ENCODE peak calls at places on chromosomes 11 and 22, in nine cellular contexts. M is naive thymus-derived CD4-positive, alpha-beta T cell; N is omental fat pad; P is naive B cell; W is left lung; B is natural killer cell treated with Interleukin-12 subunit alpha and Interleukin-12 subunit beta and Interleukin-15 and Interleukin-18, amount 100 ng/mL, for 72 hours; Y is left cardiac atrium; X is Panc1; H is Right ventricle myocardium superior. V is an unnamed sample.

GRCh38 chr11:117876341-117877119 is at the start of gene FXYD6:
- ATAC-seq in W (peak), N (peak), M (no peak), Y (peak), H (peak), P (no peak), X (peak), B (no peak), V (peak)

GRCh38 chr11:132852361-132852760 is 679.9 kb downstream of the OPCML start:
- ATAC-seq in P (no peak), M (no peak), N (no peak), X (no peak), Y (no peak), B (no peak), W (no peak), H (no peak), V (no peak)

GRCh38 chr11:70016666-70017347 is 61.3 kb upstream of the ANO1 start:
- ATAC-seq in N (no peak), W (no peak), M (no peak), B (no peak), P (no peak), H (no peak), Y (no peak), X (peak), V (no peak)

GRCh38 chr11:65355776-65356393 is 1.3 kb downstream of the TIGD3 start:
- ATAC-seq in M (no peak), B (no peak), H (peak), Y (no peak), P (no peak), W (peak), X (no peak), N (peak), V (no peak)

GRCh38 chr11:19953909-19954308 is 206.4 kb downstream of the DBX1 start:
- ATAC-seq in N (no peak), P (no peak), H (peak), B (no peak), W (peak), Y (peak), M (no peak), X (no peak), V (no peak)

GRCh38 chr11:47750725-47751124 is 16.4 kb downstream of the FNBP4 start:
- ATAC-seq in Y (no peak), H (no peak), N (no peak), M (no peak), P (no peak), X (no peak), W (no peak), B (no peak), V (no peak)

GRCh38 chr11:118092907-118093571 is 6.3 kb upstream of the SMIM35 start:
- ATAC-seq in N (no peak), M (no peak), P (no peak), H (no peak), B (no peak), Y (no peak), X (peak), W (peak), V (no peak)

GRCh38 chr11:16909375-16910035 is 104.7 kb downstream of the PLEKHA7 start:
- ATAC-seq in B (peak), W (no peak), H (no peak), X (peak), M (no peak), N (no peak), P (no peak), Y (no peak), V (no peak)

GRCh38 chr22:31475778-31476177 is 13.9 kb downstream of the EIF4ENIF1 start:
- ATAC-seq in B (peak), P (no peak), W (no peak), N (no peak), X (no peak), H (no peak), M (no peak), Y (no peak), V (no peak)

GRCh38 chr11:65399845-65400244 is 13.4 kb downstream of the FRMD8 start:
- ATAC-seq in Y (no peak), M (no peak), H (no peak), N (no peak), P (no peak), X (no peak), W (no peak), B (no peak), V (no peak)

GRCh38 chr11:27362032-27362431 is 983 bp downstream of the CCDC34 start:
- ATAC-seq in P (no peak), N (no peak), B (no peak), M (no peak), Y (no peak), X (no peak), W (no peak), H (no peak), V (no peak)

GRCh38 chr11:75182652-75183051 is 31.7 kb downstream of the SLCO2B1 start:
- ATAC-seq in W (peak), M (no peak), Y (no peak), B (no peak), P (no peak), N (no peak), H (peak), X (no peak), V (peak)

GRCh38 chr11:127628463-127628785 is 627.9 kb upstream of the KIRREL3 start:
- ATAC-seq in W (no peak), N (no peak), X (no peak), Y (no peak), H (no peak), B (no peak), M (no peak), P (no peak), V (no peak)

GRCh38 chr11:74895340-74896116 is 53.4 kb downstream of the XRRA1 start:
- ATAC-seq in H (peak), Y (peak), B (no peak), M (no peak), N (no peak), X (peak), P (no peak), W (peak), V (no peak)

GRCh38 chr22:47630741-47631534 is 868.5 kb downstream of the TBC1D22A start:
- ATAC-seq in H (no peak), W (no peak), N (no peak), X (peak), P (no peak), Y (no peak), M (no peak), B (no peak), V (no peak)

GRCh38 chr11:100908746-100909145 is 220.9 kb downstream of the PGR start:
- ATAC-seq in N (no peak), H (no peak), P (no peak), B (no peak), X (no peak), Y (no peak), M (no peak), W (no peak), V (no peak)

GRCh38 chr11:111776398-111777093 is 10.4 kb upstream of the PPP2R1B start:
- ATAC-seq in B (no peak), W (no peak), N (no peak), Y (no peak), H (no peak), P (peak), M (peak), X (no peak), V (no peak)

GRCh38 chr11:117022526-117022925 is 75.7 kb downstream of the SIK3 start:
- ATAC-seq in M (peak), W (no peak), N (no peak), X (no peak), B (peak), Y (no peak), P (no peak), H (no peak), V (no peak)

GRCh38 chr11:1827095-1827797 is 7.5 kb upstream of the SYT8 start:
- ATAC-seq in B (no peak), W (peak), H (peak), M (no peak), X (peak), Y (peak), P (no peak), N (no peak), V (peak)

GRCh38 chr11:111236355-111236754 is 9.2 kb upstream of the POU2AF2 start:
- ATAC-seq in P (no peak), H (no peak), B (no peak), M (no peak), Y (no peak), X (peak), N (no peak), W (no peak), V (no peak)

GRCh38 chr11:67099841-67100324 is 19.2 kb upstream of the KDM2A start:
- ATAC-seq in N (no peak), H (no peak), X (no peak), W (no peak), M (no peak), P (peak), B (no peak), Y (no peak), V (no peak)

V was measured in gastroesophageal sphincter.